ENCODE peak calls at places on chromosomes 12 and 14, in five cellular contexts. One of them, this sample, is unnamed.

GRCh38 chr14:65019944-65020566 is 33.4 kb downstream of the FNTB start:
- DNase-seq in heart right ventricle: no peak
- DNase-seq in MM.1S: peak
- DNase-seq in adrenal gland: peak
- DNase-seq in AG04449: peak
- DNase-seq in this sample: no peak

GRCh38 chr12:104565606-104566243 is 109.0 kb downstream of the CHST11 start:
- DNase-seq in heart right ventricle: no peak
- DNase-seq in MM.1S: no peak
- DNase-seq in adrenal gland: no peak
- DNase-seq in AG04449: peak
- DNase-seq in this sample: no peak

GRCh38 chr14:102212356-102212755 is 72.7 kb downstream of the WDR20 start:
- DNase-seq in heart right ventricle: no peak
- DNase-seq in MM.1S: no peak
- DNase-seq in adrenal gland: no peak
- DNase-seq in AG04449: no peak
- DNase-seq in this sample: no peak

GRCh38 chr14:97704316-97704715 is 907.1 kb downstream of the VRK1 start:
- DNase-seq in heart right ventricle: no peak
- DNase-seq in MM.1S: no peak
- DNase-seq in adrenal gland: no peak
- DNase-seq in AG04449: no peak
- DNase-seq in this sample: no peak

GRCh38 chr12:75690556-75690955 is 179.1 kb upstream of the KRR1 start:
- DNase-seq in heart right ventricle: no peak
- DNase-seq in MM.1S: no peak
- DNase-seq in adrenal gland: no peak
- DNase-seq in AG04449: peak
- DNase-seq in this sample: no peak

GRCh38 chr12:111330800-111331752 is 37.8 kb downstream of the PHETA1 start:
- DNase-seq in heart right ventricle: no peak
- DNase-seq in MM.1S: peak
- DNase-seq in adrenal gland: no peak
- DNase-seq in AG04449: no peak
- DNase-seq in this sample: peak

GRCh38 chr14:38016497-38016896 is 191.2 kb upstream of the SSTR1 start:
- DNase-seq in heart right ventricle: no peak
- DNase-seq in MM.1S: no peak
- DNase-seq in adrenal gland: no peak
- DNase-seq in AG04449: no peak
- DNase-seq in this sample: no peak

GRCh38 chr12:85509857-85510256 is 229.8 kb downstream of the ALX1 start:
- DNase-seq in heart right ventricle: no peak
- DNase-seq in MM.1S: peak
- DNase-seq in adrenal gland: no peak
- DNase-seq in AG04449: no peak
- DNase-seq in this sample: no peak

GRCh38 chr12:68568878-68569569 is 41.7 kb upstream of the RAP1B start:
- DNase-seq in heart right ventricle: no peak
- DNase-seq in MM.1S: no peak
- DNase-seq in adrenal gland: no peak
- DNase-seq in AG04449: no peak
- DNase-seq in this sample: no peak

GRCh38 chr12:92244036-92244435 is 98.4 kb upstream of the BTG1 start:
- DNase-seq in heart right ventricle: no peak
- DNase-seq in MM.1S: no peak
- DNase-seq in adrenal gland: peak
- DNase-seq in AG04449: no peak
- DNase-seq in this sample: no peak

GRCh38 chr14:67814826-67815225 is 1.6 kb downstream of the ZFYVE26 start:
- DNase-seq in heart right ventricle: no peak
- DNase-seq in MM.1S: no peak
- DNase-seq in adrenal gland: no peak
- DNase-seq in AG04449: no peak
- DNase-seq in this sample: no peak

GRCh38 chr12:100752841-100753240 is 41.7 kb upstream of the ANO4 start:
- DNase-seq in heart right ventricle: no peak
- DNase-seq in MM.1S: no peak
- DNase-seq in adrenal gland: no peak
- DNase-seq in AG04449: no peak
- DNase-seq in this sample: no peak

GRCh38 chr14:72552236-72552635 is 341.7 kb downstream of the DPF3 start:
- DNase-seq in heart right ventricle: no peak
- DNase-seq in MM.1S: no peak
- DNase-seq in adrenal gland: no peak
- DNase-seq in AG04449: no peak
- DNase-seq in this sample: no peak

GRCh38 chr12:608413-608812 is 54.8 kb downstream of the NINJ2 start:
- DNase-seq in heart right ventricle: no peak
- DNase-seq in MM.1S: no peak
- DNase-seq in adrenal gland: no peak
- DNase-seq in AG04449: no peak
- DNase-seq in this sample: no peak

GRCh38 chr14:68982581-68982980 is 3.5 kb upstream of the ACTN1 start:
- DNase-seq in heart right ventricle: no peak
- DNase-seq in MM.1S: no peak
- DNase-seq in adrenal gland: no peak
- DNase-seq in AG04449: no peak
- DNase-seq in this sample: no peak

GRCh38 chr14:33682746-33683145 is 268.1 kb downstream of the EGLN3 start:
- DNase-seq in heart right ventricle: peak
- DNase-seq in MM.1S: no peak
- DNase-seq in adrenal gland: peak
- DNase-seq in AG04449: no peak
- DNase-seq in this sample: no peak

GRCh38 chr12:124703852-124704251 is 136.4 kb upstream of the NCOR2 start:
- DNase-seq in heart right ventricle: no peak
- DNase-seq in MM.1S: no peak
- DNase-seq in adrenal gland: no peak
- DNase-seq in AG04449: no peak
- DNase-seq in this sample: no peak

GRCh38 chr12:124259168-124260066 is 35.5 kb upstream of the RFLNA start:
- DNase-seq in heart right ventricle: no peak
- DNase-seq in MM.1S: no peak
- DNase-seq in adrenal gland: peak
- DNase-seq in AG04449: no peak
- DNase-seq in this sample: peak

GRCh38 chr14:56782701-56783100 is 27.6 kb downstream of the OTX2 start:
- DNase-seq in heart right ventricle: no peak
- DNase-seq in MM.1S: no peak
- DNase-seq in adrenal gland: no peak
- DNase-seq in AG04449: no peak
- DNase-seq in this sample: no peak

GRCh38 chr14:105216490-105217247 is 31.7 kb upstream of the BTBD6 start:
- DNase-seq in heart right ventricle: no peak
- DNase-seq in MM.1S: no peak
- DNase-seq in adrenal gland: no peak
- DNase-seq in AG04449: no peak
- DNase-seq in this sample: no peak

GRCh38 chr12:9651265-9651729 is 18.2 kb upstream of the CLEC2D start:
- DNase-seq in heart right ventricle: no peak
- DNase-seq in MM.1S: no peak
- DNase-seq in adrenal gland: no peak
- DNase-seq in AG04449: peak
- DNase-seq in this sample: no peak

GRCh38 chr14:70515796-70516195 is 19.0 kb downstream of the ADAM20 start:
- DNase-seq in heart right ventricle: no peak
- DNase-seq in MM.1S: no peak
- DNase-seq in adrenal gland: no peak
- DNase-seq in AG04449: no peak
- DNase-seq in this sample: no peak

GRCh38 chr12:105279460-105280056 is 43.6 kb upstream of the APPL2 start:
- DNase-seq in heart right ventricle: no peak
- DNase-seq in MM.1S: peak
- DNase-seq in adrenal gland: peak
- DNase-seq in AG04449: no peak
- DNase-seq in this sample: no peak

GRCh38 chr12:132610051-132610759 is at the start of gene LRCOL1:
- DNase-seq in heart right ventricle: peak
- DNase-seq in MM.1S: no peak
- DNase-seq in adrenal gland: peak
- DNase-seq in AG04449: peak
- DNase-seq in this sample: no peak
- H3K4me3 ChIP-seq in heart right ventricle: peak
- H3K4me3 ChIP-seq in MM.1S: no peak
- H3K4me3 ChIP-seq in adrenal gland: no peak
- H3K4me3 ChIP-seq in AG04449: peak
- H3K4me3 ChIP-seq in this sample: no peak

DNA sequence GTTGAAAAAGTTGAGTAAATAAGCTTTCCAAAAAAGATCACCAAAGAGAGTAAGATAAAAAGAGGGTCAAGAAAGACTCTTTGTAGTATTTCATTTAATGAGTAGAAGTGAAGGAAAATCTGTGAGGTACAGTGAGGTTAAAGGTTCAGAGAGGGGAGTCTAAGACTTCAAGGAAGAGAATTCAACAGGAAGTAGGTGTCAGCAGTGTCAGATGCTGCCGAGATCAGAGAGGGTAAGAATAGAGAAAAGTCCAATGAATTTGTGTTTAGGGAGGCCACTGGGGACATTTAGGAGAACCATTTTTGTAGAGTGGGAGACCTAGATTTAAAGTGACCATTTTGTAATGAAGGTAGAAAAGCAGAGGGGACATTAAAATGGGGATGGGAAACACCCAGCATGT is 71.6 kb upstream of the KRAS start:
- DNase-seq in heart right ventricle: no peak
- DNase-seq in MM.1S: no peak
- DNase-seq in adrenal gland: no peak
- DNase-seq in AG04449: no peak
- DNase-seq in this sample: no peak
- H3K4me3 ChIP-seq in heart right ventricle: no peak
- H3K4me3 ChIP-seq in MM.1S: no peak
- H3K4me3 ChIP-seq in adrenal gland: no peak
- H3K4me3 ChIP-seq in AG04449: no peak
- H3K4me3 ChIP-seq in this sample: no peak

GRCh38 chr14:52844262-52845060 is 53.1 kb upstream of the GNPNAT1 start:
- DNase-seq in heart right ventricle: peak
- DNase-seq in MM.1S: no peak
- DNase-seq in adrenal gland: no peak
- DNase-seq in AG04449: no peak
- DNase-seq in this sample: no peak
- H3K4me3 ChIP-seq in heart right ventricle: no peak
- H3K4me3 ChIP-seq in MM.1S: no peak
- H3K4me3 ChIP-seq in adrenal gland: no peak
- H3K4me3 ChIP-seq in AG04449: no peak
- H3K4me3 ChIP-seq in this sample: no peak

GRCh38 chr12:109461049-109461845 is 15.9 kb downstream of the KCTD10 start:
- DNase-seq in heart right ventricle: no peak
- DNase-seq in MM.1S: no peak
- DNase-seq in adrenal gland: peak
- DNase-seq in AG04449: no peak
- DNase-seq in this sample: no peak

GRCh38 chr12:109461846-109462766 is 15.0 kb downstream of the KCTD10 start:
- DNase-seq in heart right ventricle: peak
- DNase-seq in MM.1S: no peak
- DNase-seq in adrenal gland: peak
- DNase-seq in AG04449: peak
- DNase-seq in this sample: peak

GRCh38 chr12:109462868-109463692 is 14.0 kb downstream of the KCTD10 start:
- DNase-seq in heart right ventricle: peak
- DNase-seq in MM.1S: no peak
- DNase-seq in adrenal gland: peak
- DNase-seq in AG04449: peak
- DNase-seq in this sample: peak

GRCh38 chr12:109464642-109465351 is 12.3 kb downstream of the KCTD10 start:
- DNase-seq in heart right ventricle: no peak
- DNase-seq in MM.1S: no peak
- DNase-seq in adrenal gland: no peak
- DNase-seq in AG04449: no peak
- DNase-seq in this sample: no peak

DNA sequence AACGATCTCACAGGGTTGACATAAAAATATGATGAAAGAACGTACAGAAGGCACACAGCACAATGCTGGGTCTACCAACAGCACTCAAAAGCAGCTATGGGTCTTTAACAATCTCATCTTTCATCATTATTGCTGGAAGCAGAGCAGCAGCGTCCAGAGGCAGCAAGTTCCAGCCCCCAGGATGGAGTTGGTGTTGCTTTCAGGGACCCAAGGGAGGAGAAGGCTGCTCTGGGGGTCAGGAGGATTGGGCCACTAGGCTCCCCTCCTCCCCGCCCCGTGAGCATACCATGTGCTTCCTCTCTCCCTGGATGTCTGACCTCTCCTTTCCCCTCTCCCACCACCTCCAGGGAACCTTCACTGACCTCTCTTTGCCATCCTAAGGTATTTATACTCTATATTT is 13.3 kb downstream of the KCTD10 start:
- DNase-seq in heart right ventricle: no peak
- DNase-seq in MM.1S: no peak
- DNase-seq in adrenal gland: no peak
- DNase-seq in AG04449: no peak
- DNase-seq in this sample: no peak
- H3K4me3 ChIP-seq in heart right ventricle: no peak
- H3K4me3 ChIP-seq in MM.1S: no peak
- H3K4me3 ChIP-seq in adrenal gland: no peak
- H3K4me3 ChIP-seq in AG04449: peak
- H3K4me3 ChIP-seq in this sample: peak

DNA sequence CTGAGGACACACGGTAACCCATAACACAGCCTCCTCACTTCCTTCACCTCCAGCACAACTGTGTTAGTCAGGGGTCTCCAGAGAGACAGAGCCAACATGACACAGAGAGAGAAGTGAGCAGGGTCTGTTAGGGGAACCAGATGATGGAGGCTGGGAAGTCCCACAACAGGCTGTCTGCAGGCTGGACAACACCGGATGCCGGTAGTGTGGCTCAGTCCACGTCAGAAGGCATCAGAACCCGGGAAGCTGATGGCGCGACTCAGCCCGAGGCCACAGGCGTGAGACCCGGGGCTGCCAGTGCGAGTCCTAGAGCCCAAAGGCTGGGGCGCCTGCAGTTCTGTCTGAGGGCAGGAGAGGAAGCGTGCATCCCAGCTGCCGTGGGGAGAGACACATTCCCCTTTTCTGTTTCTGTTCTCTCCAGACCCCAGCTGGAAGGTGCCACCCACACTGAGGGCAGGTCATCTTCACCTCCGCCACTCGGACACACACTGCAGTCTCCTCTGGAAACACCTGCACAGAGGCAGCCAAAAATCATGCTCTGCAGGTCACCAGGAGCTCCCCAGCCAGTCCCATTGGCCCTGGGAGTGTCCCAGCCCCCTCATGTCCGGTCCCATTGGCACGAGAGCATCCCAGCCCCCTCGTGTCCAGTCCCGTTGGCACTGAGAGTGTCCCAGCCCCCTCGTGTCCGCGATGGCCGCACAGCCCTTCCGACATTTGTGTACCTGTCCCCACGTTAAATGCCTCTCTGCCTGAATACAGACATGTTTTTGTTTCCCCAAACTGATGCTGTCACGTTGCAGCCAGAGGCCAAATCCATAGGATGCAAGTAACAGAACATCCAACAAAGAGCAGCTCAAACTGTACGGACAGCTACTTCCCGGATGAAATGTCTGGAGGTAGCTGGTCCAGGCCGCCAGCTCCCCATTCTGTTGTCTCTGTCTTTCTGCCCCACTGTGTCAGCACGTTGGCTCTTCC is 7.9 kb upstream of the FBRSL1 start:
- DNase-seq in heart right ventricle: no peak
- DNase-seq in MM.1S: no peak
- DNase-seq in adrenal gland: no peak
- DNase-seq in AG04449: no peak
- DNase-seq in this sample: no peak
- H3K4me3 ChIP-seq in heart right ventricle: no peak
- H3K4me3 ChIP-seq in MM.1S: no peak
- H3K4me3 ChIP-seq in adrenal gland: no peak
- H3K4me3 ChIP-seq in AG04449: no peak
- H3K4me3 ChIP-seq in this sample: no peak

GRCh38 chr12:14836336-14837210 is 6.8 kb downstream of the ART4 start:
- DNase-seq in heart right ventricle: no peak
- DNase-seq in MM.1S: no peak
- DNase-seq in adrenal gland: peak
- DNase-seq in AG04449: peak
- DNase-seq in this sample: no peak
- H3K4me3 ChIP-seq in heart right ventricle: no peak
- H3K4me3 ChIP-seq in MM.1S: no peak
- H3K4me3 ChIP-seq in adrenal gland: no peak
- H3K4me3 ChIP-seq in AG04449: no peak
- H3K4me3 ChIP-seq in this sample: no peak